ENCODE peak calls at places on chromosomes 5 and 9, in six cellular contexts. One of them, this sample, is unnamed.

GRCh38 chr5:140312791-140313189 is 9.9 kb upstream of the PFDN1 start:
- DNase-seq in IMR-90: no peak
- DNase-seq in H9: no peak
- DNase-seq in mesenchymal stem cell: no peak
- DNase-seq in trophoblast cell: no peak
- DNase-seq in neuronal stem cell: no peak
- DNase-seq in this sample: no peak

GRCh38 chr9:17658237-17658636 is 79.4 kb downstream of the SH3GL2 start:
- DNase-seq in IMR-90: no peak
- DNase-seq in H9: no peak
- DNase-seq in mesenchymal stem cell: no peak
- DNase-seq in trophoblast cell: no peak
- DNase-seq in neuronal stem cell: no peak
- DNase-seq in this sample: no peak

GRCh38 chr5:135193213-135194125 is 159.4 kb upstream of the PITX1 start:
- DNase-seq in IMR-90: peak
- DNase-seq in H9: no peak
- DNase-seq in mesenchymal stem cell: peak
- DNase-seq in trophoblast cell: no peak
- DNase-seq in neuronal stem cell: no peak
- DNase-seq in this sample: no peak

GRCh38 chr5:153491408-153491807 is 938 bp downstream of the GRIA1 start:
- DNase-seq in IMR-90: no peak
- DNase-seq in H9: no peak
- DNase-seq in mesenchymal stem cell: no peak
- DNase-seq in trophoblast cell: no peak
- DNase-seq in neuronal stem cell: no peak
- DNase-seq in this sample: no peak

GRCh38 chr5:139285651-139286392 is 7.7 kb upstream of the MATR3 start:
- DNase-seq in IMR-90: no peak
- DNase-seq in H9: no peak
- DNase-seq in mesenchymal stem cell: no peak
- DNase-seq in trophoblast cell: no peak
- DNase-seq in neuronal stem cell: no peak
- DNase-seq in this sample: no peak

GRCh38 chr5:5356765-5357164 is 65.7 kb upstream of the ICE1 start:
- DNase-seq in IMR-90: no peak
- DNase-seq in H9: no peak
- DNase-seq in mesenchymal stem cell: no peak
- DNase-seq in trophoblast cell: no peak
- DNase-seq in neuronal stem cell: no peak
- DNase-seq in this sample: no peak

GRCh38 chr5:140827704-140828401 is at the start of gene PCDHA6:
- DNase-seq in IMR-90: no peak
- DNase-seq in H9: no peak
- DNase-seq in mesenchymal stem cell: peak
- DNase-seq in trophoblast cell: no peak
- DNase-seq in neuronal stem cell: no peak
- DNase-seq in this sample: no peak

GRCh38 chr5:155004138-155004744 is 9.3 kb upstream of the KIF4B start:
- DNase-seq in IMR-90: no peak
- DNase-seq in H9: peak
- DNase-seq in mesenchymal stem cell: peak
- DNase-seq in trophoblast cell: peak
- DNase-seq in neuronal stem cell: no peak
- DNase-seq in this sample: no peak

GRCh38 chr5:1751026-1751863 is 48.4 kb downstream of the MRPL36 start:
- DNase-seq in IMR-90: no peak
- DNase-seq in H9: peak
- DNase-seq in mesenchymal stem cell: no peak
- DNase-seq in trophoblast cell: no peak
- DNase-seq in neuronal stem cell: no peak
- DNase-seq in this sample: no peak

GRCh38 chr5:24401767-24402166 is 243.0 kb downstream of the CDH10 start:
- DNase-seq in IMR-90: no peak
- DNase-seq in H9: no peak
- DNase-seq in mesenchymal stem cell: peak
- DNase-seq in trophoblast cell: peak
- DNase-seq in neuronal stem cell: no peak
- DNase-seq in this sample: no peak

GRCh38 chr5:148938535-148938907 is 112.1 kb downstream of the ADRB2 start:
- DNase-seq in IMR-90: no peak
- DNase-seq in H9: no peak
- DNase-seq in mesenchymal stem cell: no peak
- DNase-seq in trophoblast cell: peak
- DNase-seq in neuronal stem cell: no peak
- DNase-seq in this sample: peak

GRCh38 chr9:92404437-92404836 is at the start of gene OGN:
- DNase-seq in IMR-90: peak
- DNase-seq in H9: no peak
- DNase-seq in mesenchymal stem cell: no peak
- DNase-seq in trophoblast cell: no peak
- DNase-seq in neuronal stem cell: no peak
- DNase-seq in this sample: no peak

GRCh38 chr5:116536279-116537161 is 38.1 kb downstream of the SEMA6A start:
- DNase-seq in IMR-90: no peak
- DNase-seq in H9: no peak
- DNase-seq in mesenchymal stem cell: no peak
- DNase-seq in trophoblast cell: peak
- DNase-seq in neuronal stem cell: no peak
- DNase-seq in this sample: no peak

GRCh38 chr5:107337281-107337680 is 333.5 kb downstream of the EFNA5 start:
- DNase-seq in IMR-90: no peak
- DNase-seq in H9: no peak
- DNase-seq in mesenchymal stem cell: peak
- DNase-seq in trophoblast cell: peak
- DNase-seq in neuronal stem cell: no peak
- DNase-seq in this sample: no peak

GRCh38 chr9:114392749-114393112 is 4.9 kb upstream of the AKNA start:
- DNase-seq in IMR-90: no peak
- DNase-seq in H9: no peak
- DNase-seq in mesenchymal stem cell: no peak
- DNase-seq in trophoblast cell: no peak
- DNase-seq in neuronal stem cell: no peak
- DNase-seq in this sample: no peak

GRCh38 chr5:147965712-147966111 is 59.4 kb upstream of the C5orf46 start:
- DNase-seq in IMR-90: no peak
- DNase-seq in H9: no peak
- DNase-seq in mesenchymal stem cell: peak
- DNase-seq in trophoblast cell: peak
- DNase-seq in neuronal stem cell: no peak
- DNase-seq in this sample: no peak

GRCh38 chr9:37529111-37529510 is 43.4 kb downstream of the POLR1E start:
- DNase-seq in IMR-90: no peak
- DNase-seq in H9: no peak
- DNase-seq in mesenchymal stem cell: no peak
- DNase-seq in trophoblast cell: peak
- DNase-seq in neuronal stem cell: no peak
- DNase-seq in this sample: no peak

GRCh38 chr9:2701070-2701469 is 16.2 kb upstream of the KCNV2 start:
- DNase-seq in IMR-90: no peak
- DNase-seq in H9: no peak
- DNase-seq in mesenchymal stem cell: no peak
- DNase-seq in trophoblast cell: no peak
- DNase-seq in neuronal stem cell: no peak
- DNase-seq in this sample: no peak

GRCh38 chr5:5289537-5289936 is 132.9 kb upstream of the ICE1 start:
- DNase-seq in IMR-90: no peak
- DNase-seq in H9: no peak
- DNase-seq in mesenchymal stem cell: no peak
- DNase-seq in trophoblast cell: no peak
- DNase-seq in neuronal stem cell: no peak
- DNase-seq in this sample: no peak

GRCh38 chr5:33032161-33033085 is 321.3 kb downstream of the NPR3 start:
- DNase-seq in IMR-90: peak
- DNase-seq in H9: no peak
- DNase-seq in mesenchymal stem cell: no peak
- DNase-seq in trophoblast cell: peak
- DNase-seq in neuronal stem cell: no peak
- DNase-seq in this sample: no peak

GRCh38 chr9:122370869-122371467 is at the start of gene PTGS1:
- DNase-seq in IMR-90: peak
- DNase-seq in H9: peak
- DNase-seq in mesenchymal stem cell: no peak
- DNase-seq in trophoblast cell: no peak
- DNase-seq in neuronal stem cell: no peak
- DNase-seq in this sample: peak

GRCh38 chr9:2014148-2014547 is 999 bp upstream of the SMARCA2 start:
- DNase-seq in IMR-90: no peak
- DNase-seq in H9: no peak
- DNase-seq in mesenchymal stem cell: no peak
- DNase-seq in trophoblast cell: no peak
- DNase-seq in neuronal stem cell: no peak
- DNase-seq in this sample: no peak

GRCh38 chr9:101365181-101365580 is 19.6 kb downstream of the BAAT start:
- DNase-seq in IMR-90: peak
- DNase-seq in H9: no peak
- DNase-seq in mesenchymal stem cell: peak
- DNase-seq in trophoblast cell: no peak
- DNase-seq in neuronal stem cell: no peak
- DNase-seq in this sample: no peak

GRCh38 chr5:13348568-13348967 is 595.9 kb downstream of the DNAH5 start:
- DNase-seq in IMR-90: no peak
- DNase-seq in H9: no peak
- DNase-seq in mesenchymal stem cell: no peak
- DNase-seq in trophoblast cell: no peak
- DNase-seq in neuronal stem cell: no peak
- DNase-seq in this sample: no peak

GRCh38 chr5:132007399-132008162 is 3.9 kb downstream of the ACSL6 start:
- DNase-seq in IMR-90: peak
- DNase-seq in H9: peak
- DNase-seq in mesenchymal stem cell: peak
- DNase-seq in trophoblast cell: peak
- DNase-seq in neuronal stem cell: peak
- DNase-seq in this sample: peak

GRCh38 chr9:27160636-27161035 is 51.6 kb downstream of the TEK start:
- DNase-seq in IMR-90: no peak
- DNase-seq in H9: no peak
- DNase-seq in mesenchymal stem cell: no peak
- DNase-seq in trophoblast cell: no peak
- DNase-seq in neuronal stem cell: no peak
- DNase-seq in this sample: no peak

GRCh38 chr5:124740055-124740454 is 6.4 kb downstream of the ZNF608 start:
- DNase-seq in IMR-90: no peak
- DNase-seq in H9: no peak
- DNase-seq in mesenchymal stem cell: no peak
- DNase-seq in trophoblast cell: no peak
- DNase-seq in neuronal stem cell: peak
- DNase-seq in this sample: no peak

GRCh38 chr5:14200312-14200990 is 57.3 kb downstream of the TRIO start:
- DNase-seq in IMR-90: no peak
- DNase-seq in H9: no peak
- DNase-seq in mesenchymal stem cell: no peak
- DNase-seq in trophoblast cell: no peak
- DNase-seq in neuronal stem cell: no peak
- DNase-seq in this sample: no peak

GRCh38 chr5:68260455-68260854 is 44.9 kb downstream of the PIK3R1 start:
- DNase-seq in IMR-90: no peak
- DNase-seq in H9: no peak
- DNase-seq in mesenchymal stem cell: peak
- DNase-seq in trophoblast cell: no peak
- DNase-seq in neuronal stem cell: no peak
- DNase-seq in this sample: no peak

GRCh38 chr9:134347996-134348395 is 21.7 kb downstream of the RXRA start:
- DNase-seq in IMR-90: no peak
- DNase-seq in H9: no peak
- DNase-seq in mesenchymal stem cell: no peak
- DNase-seq in trophoblast cell: no peak
- DNase-seq in neuronal stem cell: no peak
- DNase-seq in this sample: no peak
- H3K14ac ChIP-seq in IMR-90: no peak
- H3K14ac ChIP-seq in H9: no peak
- H3K14ac ChIP-seq in mesenchymal stem cell: no peak
- H3K14ac ChIP-seq in trophoblast cell: no peak
- H3K14ac ChIP-seq in neuronal stem cell: peak
- H3K14ac ChIP-seq in this sample: no peak

GRCh38 chr5:173843800-173844199 is 44.3 kb upstream of the CPEB4 start:
- DNase-seq in IMR-90: no peak
- DNase-seq in H9: no peak
- DNase-seq in mesenchymal stem cell: no peak
- DNase-seq in trophoblast cell: no peak
- DNase-seq in neuronal stem cell: no peak
- DNase-seq in this sample: no peak
- H3K14ac ChIP-seq in IMR-90: no peak
- H3K14ac ChIP-seq in H9: no peak
- H3K14ac ChIP-seq in mesenchymal stem cell: no peak
- H3K14ac ChIP-seq in trophoblast cell: no peak
- H3K14ac ChIP-seq in neuronal stem cell: no peak
- H3K14ac ChIP-seq in this sample: no peak

DNA sequence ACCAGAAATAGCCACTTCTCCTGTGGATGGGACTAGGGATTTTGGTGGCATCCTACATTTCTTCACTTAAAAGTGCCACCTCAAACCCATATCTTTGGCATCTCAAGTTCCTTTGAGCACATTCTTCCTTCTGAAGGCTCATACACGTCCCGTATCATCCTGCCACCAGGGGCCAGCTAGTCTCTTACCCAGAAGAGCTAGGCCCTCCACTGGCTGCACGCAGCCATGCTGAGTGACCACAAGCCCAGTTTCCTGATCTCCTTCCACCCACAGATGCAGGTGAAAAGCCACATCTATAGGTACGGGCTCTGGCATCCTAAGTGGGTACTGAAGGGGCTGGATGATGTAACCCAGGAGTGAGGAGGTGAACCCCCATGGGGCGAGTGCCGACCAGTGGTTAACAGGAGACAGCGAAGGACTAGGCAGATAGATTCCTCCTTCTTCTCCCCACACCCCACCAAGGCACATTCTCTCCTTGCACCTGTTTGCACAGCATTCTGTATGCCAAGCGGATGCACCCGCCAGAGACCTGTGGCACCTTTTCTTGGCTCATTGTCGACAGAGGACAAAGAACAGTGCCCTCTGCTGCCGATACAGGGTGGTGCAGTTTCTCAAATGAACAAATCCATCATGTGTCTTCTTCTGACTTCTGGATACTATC is 14.4 kb upstream of the SCGB3A1 start:
- DNase-seq in IMR-90: peak
- DNase-seq in H9: peak
- DNase-seq in mesenchymal stem cell: peak
- DNase-seq in trophoblast cell: peak
- DNase-seq in neuronal stem cell: no peak
- DNase-seq in this sample: peak
- H3K14ac ChIP-seq in IMR-90: no peak
- H3K14ac ChIP-seq in H9: no peak
- H3K14ac ChIP-seq in mesenchymal stem cell: no peak
- H3K14ac ChIP-seq in trophoblast cell: no peak
- H3K14ac ChIP-seq in neuronal stem cell: no peak
- H3K14ac ChIP-seq in this sample: no peak

DNA sequence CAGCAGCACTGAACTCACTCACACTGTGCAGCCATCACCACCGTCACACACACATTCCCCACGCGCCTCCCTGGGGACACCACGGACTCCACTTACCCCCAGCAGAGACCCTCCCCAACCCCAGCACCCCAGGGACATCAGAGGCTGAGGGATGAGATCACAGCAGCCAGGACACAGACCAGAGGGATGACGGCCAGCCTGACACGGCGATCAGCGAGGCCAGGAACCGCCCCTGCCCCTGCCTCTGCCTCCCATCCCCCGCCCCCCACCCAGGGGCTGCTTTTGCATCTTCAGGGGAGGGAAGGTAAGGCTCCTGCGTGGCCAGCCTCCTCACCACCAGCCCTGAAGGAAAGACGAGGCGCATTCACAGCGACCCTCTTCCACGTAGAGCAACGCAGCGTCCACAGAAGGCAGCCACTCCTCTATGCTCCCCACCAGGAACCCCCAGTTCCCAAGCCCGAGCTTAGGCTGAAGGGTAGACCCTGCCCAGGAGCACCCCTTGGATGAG is 104.5 kb downstream of the VAV2 start:
- DNase-seq in IMR-90: no peak
- DNase-seq in H9: no peak
- DNase-seq in mesenchymal stem cell: no peak
- DNase-seq in trophoblast cell: no peak
- DNase-seq in neuronal stem cell: no peak
- DNase-seq in this sample: no peak
- H3K14ac ChIP-seq in IMR-90: no peak
- H3K14ac ChIP-seq in H9: peak
- H3K14ac ChIP-seq in mesenchymal stem cell: no peak
- H3K14ac ChIP-seq in trophoblast cell: peak
- H3K14ac ChIP-seq in neuronal stem cell: peak
- H3K14ac ChIP-seq in this sample: no peak